ENCODE peak calls at places on chromosomes 13 and 19, in ten cellular contexts. U, M, L, D, F, G, E, X, K and Z are unnamed samples.

GRCh38 chr19:33397536-33398360 is 24.2 kb downstream of the CEBPG start:
- DNase-seq in M (no peak), D (no peak), K (no peak), X (peak; percentile 23), G (no peak), U (no peak), F (peak; percentile 16), L (no peak), E (no peak), Z (no peak)

GRCh38 chr13:84192125-84192524 is 309.9 kb upstream of the SLITRK1 start:
- DNase-seq in D (no peak), K (no peak), M (no peak), E (no peak), G (peak; percentile 29), X (no peak), F (no peak), L (no peak), U (no peak), Z (no peak)

GRCh38 chr19:10454267-10454666 is 33.9 kb downstream of the PDE4A start:
- DNase-seq in X (no peak), E (peak; percentile 85), D (no peak), G (peak; percentile 66), F (no peak), L (peak; percentile 56), U (no peak), M (no peak), K (no peak), Z (no peak)

GRCh38 chr19:36245210-36246005 is 30.5 kb downstream of the ZNF146 start:
- DNase-seq in K (no peak), E (peak; percentile 81), M (no peak), D (no peak), L (peak; percentile 46), G (peak; percentile 65), F (no peak), U (no peak), X (no peak), Z (no peak)

GRCh38 chr19:48059331-48059730 is 15.5 kb upstream of the CABP5 start:
- DNase-seq in D (no peak), L (no peak), E (no peak), F (no peak), G (no peak), U (no peak), M (no peak), X (no peak), K (no peak), Z (no peak)

GRCh38 chr19:3983936-3984583 is 1.2 kb downstream of the EEF2 start:
- DNase-seq in G (peak; percentile 54), U (no peak), E (peak; percentile 55), X (peak; percentile 77), F (no peak), M (no peak), K (no peak), L (no peak), D (no peak), Z (no peak)

GRCh38 chr19:18726846-18727245 is 43.4 kb downstream of the CRTC1 start:
- DNase-seq in G (no peak), D (no peak), F (no peak), M (no peak), U (no peak), E (no peak), L (no peak), X (no peak), K (no peak), Z (no peak)

GRCh38 chr13:95787356-95788099 is 110.6 kb downstream of the DNAJC3 start:
- DNase-seq in G (no peak), L (no peak), F (no peak), M (no peak), U (no peak), D (no peak), K (no peak), E (no peak), X (no peak), Z (no peak)

GRCh38 chr19:42140125-42140754 is 8.0 kb upstream of the POU2F2 start:
- DNase-seq in U (no peak), E (peak; percentile 87), D (no peak), G (peak; percentile 85), F (peak; percentile 39), L (peak; percentile 31), X (no peak), M (no peak), K (no peak), Z (no peak)

GRCh38 chr13:46831588-46832194 is 34.7 kb upstream of the ESD start:
- DNase-seq in X (no peak), E (no peak), F (no peak), K (peak; percentile 38), G (peak; percentile 26), D (peak; percentile 4), M (no peak), L (no peak), U (no peak), Z (no peak)

GRCh38 chr13:95375706-95376105 is 74.5 kb upstream of the ABCC4 start:
- DNase-seq in M (no peak), L (no peak), D (no peak), U (no peak), F (no peak), G (no peak), X (no peak), K (no peak), E (no peak), Z (no peak)

GRCh38 chr13:104008571-104009435 is 942.6 kb upstream of the SLC10A2 start:
- DNase-seq in U (no peak), M (no peak), K (no peak), L (no peak), G (no peak), D (no peak), X (no peak), E (no peak), F (no peak), Z (no peak)

GRCh38 chr19:46308510-46308909 is 11.7 kb downstream of the HIF3A start:
- DNase-seq in F (no peak), G (no peak), M (no peak), E (no peak), X (no peak), U (no peak), D (no peak), K (no peak), L (no peak), Z (no peak)

GRCh38 chr13:29954082-29955043 is 103.9 kb upstream of the UBL3 start:
- DNase-seq in X (no peak), F (no peak), L (no peak), G (no peak), K (no peak), D (peak; percentile 20), M (no peak), E (no peak), U (peak; percentile 32), Z (no peak)